ENCODE peak calls at places on chromosomes 3 and 15, in eight cellular contexts. T is Calu3; Q is RWPE1; W is stimulated activated naive B cell treated with anti-CD40 and anti-IgM and Interleukin-4, amounts not matched to agents 10 μg/mL and 1 μg/mL and 100 μg/mL, for 72 hours; A is ELF-1; I is stromal cell of bone marrow; D is Caki2; F is iris pigment epithelial cell. B is an unnamed sample.

GRCh38 chr3:169390741-169391300 is 272.7 kb downstream of the MECOM start:
- DNase-seq in I (no peak), W (no peak), T (no peak), F (no peak), A (no peak), D (no peak), Q (no peak), B (no peak)

GRCh38 chr3:27628029-27628750 is 93.9 kb downstream of the EOMES start:
- DNase-seq in A (no peak), W (no peak), T (no peak), D (no peak), I (no peak), F (no peak), Q (no peak), B (no peak)

GRCh38 chr3:116102037-116102436 is 343.2 kb downstream of the LSAMP start:
- DNase-seq in Q (no peak), W (no peak), F (no peak), A (no peak), I (no peak), D (no peak), T (no peak), B (no peak)

GRCh38 chr3:901953-902778 is 190.7 kb upstream of the CNTN6 start:
- DNase-seq in F (peak), D (no peak), T (no peak), W (no peak), Q (no peak), A (no peak), I (no peak), B (peak)

GRCh38 chr3:133805384-133805701 is 272 bp upstream of the SRPRB start:
- DNase-seq in T (no peak), W (no peak), F (no peak), I (no peak), A (no peak), D (no peak), Q (no peak), B (no peak)

GRCh38 chr3:16816048-16816780 is 68.5 kb upstream of the PLCL2 start:
- DNase-seq in W (no peak), D (no peak), T (no peak), I (no peak), A (no peak), Q (no peak), F (no peak), B (no peak)

GRCh38 chr3:45870099-45870498 is 16.2 kb upstream of the CCR9 start:
- DNase-seq in F (no peak), A (no peak), I (no peak), T (no peak), Q (no peak), D (no peak), W (peak), B (no peak)

GRCh38 chr15:55221090-55222011 is 24.6 kb upstream of the RSL24D1 start:
- DNase-seq in A (peak), W (peak), F (peak), T (peak), Q (peak), D (peak), I (peak), B (peak)

GRCh38 chr3:29186982-29187718 is 93.7 kb upstream of the RBMS3 start:
- DNase-seq in W (no peak), A (no peak), D (peak), F (peak), Q (peak), T (no peak), I (peak), B (peak)

GRCh38 chr15:43977072-43977884 is 150.5 kb downstream of the WDR76 start:
- DNase-seq in D (peak), T (no peak), Q (no peak), I (no peak), A (no peak), F (no peak), W (no peak), B (no peak)